ENCODE peak calls at places on chromosomes 11 and 22, in five cellular contexts. F is lower leg skin; C is A549; J is CD4-positive, CD25-positive, alpha-beta regulatory T cell; E is endothelial cell of umbilical vein. A is an unnamed sample.

GRCh38 chr11:109362059-109362458 is 59.9 kb upstream of the C11orf87 start:
- DNase-seq in F (no peak), C (no peak), J (no peak), E (no peak), A (no peak)

GRCh38 chr11:86955111-86955673 is at the start of gene FZD4:
- DNase-seq in F (peak), C (peak), J (no peak), E (peak), A (peak)

GRCh38 chr22:20241579-20242392 is 26.3 kb downstream of the RTN4R start:
- DNase-seq in F (no peak), C (no peak), J (no peak), E (no peak), A (no peak)

GRCh38 chr22:26522012-26522411 is 9.7 kb upstream of the TFIP11 start:
- DNase-seq in F (no peak), C (no peak), J (no peak), E (no peak), A (no peak)

GRCh38 chr22:45090364-45090960 is 73.3 kb upstream of the NUP50 start:
- DNase-seq in F (no peak), C (no peak), J (no peak), E (no peak), A (no peak)

GRCh38 chr11:86484164-86484794 is 109.6 kb downstream of the CCDC81 start:
- DNase-seq in F (peak), C (peak), J (no peak), E (peak), A (peak)

GRCh38 chr22:28229566-28230483 is 310.8 kb upstream of the PITPNB start:
- DNase-seq in F (no peak), C (no peak), J (no peak), E (no peak), A (no peak)

GRCh38 chr11:134538793-134539192 is 126.8 kb upstream of the B3GAT1 start:
- DNase-seq in F (peak), C (no peak), J (no peak), E (no peak), A (no peak)

GRCh38 chr22:29216873-29217666 is 11.4 kb downstream of the EMID1 start:
- DNase-seq in F (peak), C (no peak), J (no peak), E (no peak), A (no peak)

GRCh38 chr11:130585545-130585944 is 137.1 kb downstream of the ADAMTS15 start:
- DNase-seq in F (no peak), C (no peak), J (no peak), E (no peak), A (no peak)

GRCh38 chr11:120748485-120748814 is 236.9 kb downstream of the GRIK4 start:
- DNase-seq in F (no peak), C (no peak), J (no peak), E (no peak), A (no peak)

GRCh38 chr11:82494988-82495432 is 238.7 kb downstream of the FAM181B start:
- DNase-seq in F (no peak), C (no peak), J (no peak), E (no peak), A (no peak)

GRCh38 chr11:130480721-130481140 is 32.3 kb downstream of the ADAMTS15 start:
- DNase-seq in F (peak), C (no peak), J (no peak), E (peak), A (no peak)

GRCh38 chr11:117570701-117571100 is 226.3 kb downstream of the DSCAML1 start:
- DNase-seq in F (no peak), C (no peak), J (no peak), E (no peak), A (no peak)

GRCh38 chr22:23305321-23305910 is 125.1 kb downstream of the BCR start:
- DNase-seq in F (peak), C (no peak), J (no peak), E (peak), A (no peak)

GRCh38 chr22:48171294-48171693 is 1408.8 kb downstream of the TBC1D22A start:
- DNase-seq in F (peak), C (no peak), J (no peak), E (no peak), A (no peak)

DNA sequence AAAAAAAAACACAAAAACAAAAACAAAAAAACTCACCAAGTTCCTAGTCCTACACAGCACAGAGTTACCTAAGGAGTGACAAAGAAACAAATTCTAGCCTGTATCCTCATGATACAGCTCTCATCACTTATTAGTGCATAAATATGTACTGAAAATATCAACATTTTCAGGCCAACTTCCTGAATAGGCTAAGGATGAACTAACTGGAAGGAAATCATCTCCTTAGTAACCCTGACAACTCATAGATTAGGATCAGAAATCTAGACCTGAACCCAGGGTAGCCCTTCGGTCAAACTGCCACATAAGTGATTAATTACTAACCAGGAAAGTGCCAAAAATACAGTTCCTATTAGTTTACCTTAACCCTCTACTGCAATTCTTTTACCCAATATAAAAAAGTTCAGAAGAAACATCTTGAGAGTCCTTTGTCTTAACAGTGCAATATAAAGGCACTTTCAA is 40.0 kb downstream of the AMBRA1 start:
- DNase-seq in F (no peak), C (peak), J (no peak), E (peak), A (no peak)
- H3K4me3 ChIP-seq in F (no peak), C (peak), J (no peak), E (no peak), A (no peak)

GRCh38 chr11:68342459-68343158 is 30.2 kb downstream of the LRP5 start:
- DNase-seq in F (no peak), C (no peak), J (no peak), E (no peak), A (no peak)
- H3K4me3 ChIP-seq in F (no peak), C (no peak), J (no peak), E (no peak), A (no peak)

GRCh38 chr11:77046060-77046501 is 11.9 kb downstream of the B3GNT6 start:
- DNase-seq in F (peak), C (peak), J (peak), E (peak), A (no peak)
- H3K4me3 ChIP-seq in F (no peak), C (peak), J (no peak), E (no peak), A (no peak)

DNA sequence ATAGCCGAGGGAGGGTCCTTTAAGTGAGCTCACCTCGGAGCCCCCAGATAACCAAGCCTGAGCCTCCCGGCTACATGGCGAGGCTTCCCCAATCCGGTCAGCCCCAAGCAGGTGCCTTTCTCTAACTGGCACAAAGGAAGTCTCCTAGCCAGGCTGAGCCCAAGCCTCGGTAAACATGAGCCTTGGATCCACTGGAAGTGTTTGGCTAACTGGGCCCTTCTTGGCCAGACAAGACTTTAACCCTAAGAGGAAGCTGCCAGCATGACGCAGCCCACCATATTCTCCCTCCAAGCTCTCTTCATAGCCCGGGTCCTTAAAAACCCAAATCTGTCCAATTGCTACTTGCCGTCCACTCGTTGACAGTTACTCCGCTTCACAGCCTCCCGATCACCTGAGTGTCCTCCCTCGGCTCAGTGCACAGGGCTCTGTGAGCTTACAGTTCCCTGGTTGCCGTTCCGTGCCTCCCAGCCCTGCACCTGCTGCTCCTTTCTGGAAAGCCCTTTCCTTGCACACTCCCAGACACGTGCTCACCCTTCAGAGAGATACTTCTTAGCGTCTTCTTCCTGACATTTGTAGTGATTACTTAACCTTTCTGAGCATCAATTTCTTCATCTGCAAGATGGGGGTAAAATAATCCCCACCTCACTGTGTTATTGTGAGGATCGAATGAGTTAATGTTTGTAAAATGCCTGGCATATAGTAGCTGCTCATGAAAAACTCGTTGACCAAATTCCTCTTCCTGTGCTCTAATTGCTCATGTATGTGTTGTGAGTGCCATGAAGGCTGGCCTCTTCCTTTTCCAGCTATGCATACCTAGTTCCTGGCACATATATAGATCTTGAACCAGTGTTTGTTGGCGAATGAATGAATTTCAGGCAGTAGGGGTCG is 25.6 kb downstream of the TXN2 start:
- DNase-seq in F (no peak), C (no peak), J (no peak), E (no peak), A (no peak)
- H3K4me3 ChIP-seq in F (no peak), C (peak), J (no peak), E (no peak), A (peak)

A was measured in HFF-Myc.